ENCODE peak calls at places on chromosomes 13 and 19, in four cellular contexts. N is BE2C, C is hepatocyte, Y is uterus. G is an unnamed sample. For H3K4me1, the result is how much of the 10 kb centered on the place peaks cover.

GRCh38 chr13:24254151-24254810 is 55.1 kb upstream of the C1QTNF9 start:
- DNase-seq in N (no peak), C (no peak), Y (no peak), G (peak)

GRCh38 chr19:46687438-46688145 is 26.6 kb upstream of the DACT3 start:
- DNase-seq in N (no peak), C (no peak), Y (no peak), G (no peak)

GRCh38 chr13:19967619-19968018 is 9.1 kb downstream of the ZMYM2 start:
- DNase-seq in N (no peak), C (no peak), Y (no peak), G (no peak)

GRCh38 chr13:43388282-43389034 is 365.1 kb downstream of the DNAJC15 start:
- DNase-seq in N (no peak), C (peak), Y (no peak), G (peak)

GRCh38 chr19:49847731-49848696 is 2.9 kb upstream of the PTOV1 start:
- DNase-seq in N (no peak), C (no peak), Y (no peak), G (peak)

GRCh38 chr13:110199046-110199831 is 107.7 kb downstream of the COL4A1 start:
- DNase-seq in N (no peak), C (no peak), Y (no peak), G (no peak)

GRCh38 chr19:16496613-16496983 is 404 bp downstream of the C19orf44 start:
- DNase-seq in N (no peak), C (no peak), Y (peak), G (no peak)

GRCh38 chr13:34521166-34521565 is 420.9 kb upstream of the NBEA start:
- DNase-seq in N (peak), C (no peak), Y (no peak), G (no peak)

GRCh38 chr13:49532593-49532992 is 36.8 kb downstream of the PHF11 start:
- DNase-seq in N (no peak), C (no peak), Y (no peak), G (no peak)

GRCh38 chr13:27035892-27036235 is 135.7 kb downstream of the USP12 start:
- DNase-seq in N (no peak), C (no peak), Y (no peak), G (no peak)

GRCh38 chr19:15696654-15697194 is 23.8 kb downstream of the CYP4F12 start:
- DNase-seq in N (no peak), C (no peak), Y (no peak), G (no peak)

GRCh38 chr19:14442904-14443631 is 10.0 kb downstream of the PKN1 start:
- DNase-seq in N (no peak), C (no peak), Y (no peak), G (no peak)

GRCh38 chr13:80814541-80814940 is 473.6 kb upstream of the SPRY2 start:
- DNase-seq in N (no peak), C (no peak), Y (no peak), G (no peak)

GRCh38 chr13:42377640-42378382 is 105.9 kb downstream of the AKAP11 start:
- DNase-seq in N (no peak), C (no peak), Y (no peak), G (peak)

GRCh38 chr19:36225219-36225892 is 10.4 kb downstream of the ZNF146 start:
- DNase-seq in N (no peak), C (no peak), Y (no peak), G (no peak)

GRCh38 chr19:39916851-39917396 is 17.5 kb downstream of the FCGBP start:
- DNase-seq in N (no peak), C (no peak), Y (no peak), G (no peak)

GRCh38 chr13:28750187-28751045 is 31.6 kb upstream of the SLC46A3 start:
- DNase-seq in N (no peak), C (no peak), Y (no peak), G (no peak)

GRCh38 chr19:54364775-54365257 is at the start of gene LAIR1:
- DNase-seq in N (no peak), C (no peak), Y (no peak), G (peak)

GRCh38 chr19:5271145-5271544 is 69.5 kb downstream of the PTPRS start:
- DNase-seq in N (no peak), C (no peak), Y (no peak), G (no peak)

GRCh38 chr19:5676711-5677110 is 3.6 kb downstream of the MICOS13 start:
- DNase-seq in N (no peak), C (no peak), Y (no peak), G (no peak)

GRCh38 chr19:18906605-18907519 is 10.9 kb upstream of the CERS1 start:
- DNase-seq in N (peak), C (peak), Y (no peak), G (no peak)

GRCh38 chr19:16400911-16401675 is 70.7 kb downstream of the EPS15L1 start:
- DNase-seq in N (no peak), C (no peak), Y (peak), G (no peak)

GRCh38 chr19:35774274-35775045 is 904 bp upstream of the ARHGAP33 start:
- DNase-seq in N (no peak), C (no peak), Y (no peak), G (no peak)

GRCh38 chr19:34217952-34218817 is 36.2 kb upstream of the GARRE1 start:
- DNase-seq in N (no peak), C (peak), Y (peak), G (peak)

GRCh38 chr13:78067290-78067689 is 148.7 kb upstream of the EDNRB start:
- DNase-seq in N (no peak), C (no peak), Y (no peak), G (no peak)

GRCh38 chr13:95716231-95716630 is 39.3 kb downstream of the DNAJC3 start:
- DNase-seq in N (no peak), C (no peak), Y (no peak), G (no peak)

GRCh38 chr13:23748109-23748508 is 141.1 kb downstream of the MIPEP start:
- DNase-seq in N (no peak), C (no peak), Y (no peak), G (no peak)

GRCh38 chr19:44770550-44771257 is 7.0 kb upstream of the CBLC start:
- DNase-seq in N (peak), C (peak), Y (peak), G (peak)

DNA sequence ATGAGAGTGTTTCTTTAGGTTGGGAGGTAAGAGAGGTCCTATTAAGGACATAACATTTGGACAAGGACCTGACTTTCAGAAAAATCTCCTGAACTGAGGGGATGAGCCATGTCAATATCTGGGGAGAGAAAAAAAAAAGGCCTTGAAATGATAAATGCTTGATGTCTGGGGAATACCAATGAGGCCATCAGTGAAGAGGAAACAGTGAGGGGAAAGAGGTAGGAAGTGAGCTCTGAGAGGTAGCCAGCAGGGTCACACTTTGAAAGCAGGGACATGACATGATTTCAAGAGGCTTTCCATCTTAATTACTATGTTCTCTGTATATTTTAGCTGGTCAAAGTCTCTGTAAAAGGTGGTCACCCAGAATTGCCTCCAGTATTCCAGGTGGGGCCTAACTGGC is 9.9 kb upstream of the UBE2L5 start:
- DNase-seq in N (no peak), C (no peak), Y (no peak), G (no peak)
- H3K4me1 ChIP-seq in N (under half), C (under half), Y (under half), G (under half)

GRCh38 chr19:954272-954671 is 28.4 kb downstream of the ARID3A start:
- DNase-seq in N (no peak), C (no peak), Y (no peak), G (no peak)

GRCh38 chr19:954672-955494 is 29.0 kb downstream of the ARID3A start:
- DNase-seq in N (peak), C (peak), Y (no peak), G (no peak)

GRCh38 chr19:956747-957451 is 27.2 kb upstream of the WDR18 start:
- DNase-seq in N (peak), C (peak), Y (no peak), G (no peak)

GRCh38 chr19:953501-954271 is 27.9 kb downstream of the ARID3A start:
- DNase-seq in N (peak), C (peak), Y (no peak), G (no peak)

GRCh38 chr19:955803-956746 is 28.1 kb upstream of the WDR18 start:
- DNase-seq in N (peak), C (peak), Y (no peak), G (no peak)
- H3K4me1 ChIP-seq in N (under half), C (half or more), Y (under half), G (under half)

DNA sequence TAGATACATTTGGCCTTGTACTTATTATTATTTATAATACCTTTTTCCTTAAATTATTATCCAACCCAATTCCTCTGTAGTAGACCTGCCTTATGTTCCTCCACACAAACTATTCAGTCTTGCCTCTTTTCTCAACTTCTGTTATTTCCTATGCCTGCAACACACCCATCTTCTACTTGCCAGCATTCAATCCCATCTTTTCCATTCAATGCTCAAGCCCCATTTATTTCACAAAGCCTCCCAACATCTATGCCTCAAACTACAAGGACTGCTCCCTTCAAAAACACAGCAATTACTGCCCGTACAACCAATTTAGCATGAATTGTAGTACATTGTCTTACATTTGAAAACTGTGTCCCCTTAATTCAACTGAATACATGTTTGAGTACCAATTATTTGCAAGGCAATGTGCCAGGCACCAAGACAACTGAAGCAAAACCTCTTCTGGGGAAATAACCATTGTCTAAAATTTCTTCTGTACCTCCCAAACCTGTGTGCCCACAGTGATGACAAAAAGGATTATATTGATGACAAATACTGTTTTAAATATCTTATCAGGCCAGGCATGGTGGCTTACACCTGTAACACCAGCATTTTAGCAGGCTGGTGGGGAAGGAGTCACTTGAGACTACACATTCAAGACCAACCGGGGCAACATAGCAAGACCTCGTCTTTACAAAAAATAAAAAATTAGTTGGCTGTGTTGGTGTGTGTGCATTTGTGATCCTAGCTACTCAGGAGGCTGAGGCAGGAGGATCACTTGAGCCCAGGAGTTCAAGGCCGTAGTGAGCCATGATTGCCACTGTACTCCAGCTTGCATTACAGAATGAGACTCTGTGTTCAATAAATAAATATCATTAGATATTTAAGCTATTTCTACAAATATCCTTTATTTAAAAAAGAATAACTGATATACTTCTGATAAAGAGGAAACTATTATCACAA is 35.1 kb downstream of the ELF1 start:
- DNase-seq in N (no peak), C (no peak), Y (no peak), G (no peak)
- H3K4me1 ChIP-seq in N (under half), C (under half), Y (under half), G (under half)

GRCh38 chr13:46605089-46605488 is 52.1 kb downstream of the LRCH1 start:
- DNase-seq in N (no peak), C (no peak), Y (no peak), G (peak)
- H3K4me1 ChIP-seq in N (under half), C (half or more), Y (under half), G (half or more)

DNA sequence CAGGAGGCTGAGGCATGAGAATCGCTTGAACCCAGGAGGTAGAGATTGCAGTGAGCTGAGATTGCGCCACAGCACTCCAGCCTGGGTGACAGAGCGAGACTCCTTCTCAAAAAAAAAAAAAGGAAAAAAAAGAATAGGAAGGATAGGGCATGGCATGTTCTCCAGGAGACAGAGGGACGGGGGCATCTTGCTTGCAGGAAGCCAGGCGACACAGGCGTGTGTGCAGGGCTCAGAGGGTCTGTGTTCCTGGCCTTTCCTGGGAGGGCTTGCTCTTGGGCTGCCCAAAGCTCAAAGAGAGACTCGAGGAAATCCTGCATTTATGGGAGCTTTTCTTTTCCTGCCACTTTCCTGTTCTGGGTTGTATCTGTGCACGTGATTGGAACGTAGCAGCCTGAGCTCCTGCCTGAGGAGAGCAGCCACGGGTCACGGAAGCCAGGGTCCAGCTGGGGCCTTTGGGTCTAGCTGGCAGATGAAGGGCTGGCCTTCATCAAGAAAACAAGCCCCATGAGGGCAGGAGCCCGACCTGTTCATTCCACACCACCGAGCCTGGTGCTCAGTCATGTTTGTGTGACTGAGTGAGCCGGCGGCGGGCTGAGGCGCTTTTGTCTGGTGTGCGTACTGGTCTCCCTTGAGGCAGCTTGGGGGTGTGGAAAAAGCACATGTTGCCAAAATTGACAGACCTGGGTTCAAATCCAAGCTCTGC is 44.5 kb downstream of the CAPN12 start:
- DNase-seq in N (no peak), C (no peak), Y (no peak), G (no peak)
- H3K4me1 ChIP-seq in N (under half), C (half or more), Y (under half), G (under half)

GRCh38 chr19:12783849-12784393 is 7.4 kb upstream of the JUNB start:
- DNase-seq in N (no peak), C (peak), Y (no peak), G (peak)

GRCh38 chr19:12785431-12786011 is 5.8 kb upstream of the JUNB start:
- DNase-seq in N (no peak), C (no peak), Y (no peak), G (peak)

GRCh38 chr19:12786149-12786870 is 5.0 kb upstream of the JUNB start:
- DNase-seq in N (no peak), C (no peak), Y (no peak), G (peak)

GRCh38 chr19:12784394-12784870 is 6.9 kb upstream of the JUNB start:
- DNase-seq in N (no peak), C (no peak), Y (no peak), G (no peak)

DNA sequence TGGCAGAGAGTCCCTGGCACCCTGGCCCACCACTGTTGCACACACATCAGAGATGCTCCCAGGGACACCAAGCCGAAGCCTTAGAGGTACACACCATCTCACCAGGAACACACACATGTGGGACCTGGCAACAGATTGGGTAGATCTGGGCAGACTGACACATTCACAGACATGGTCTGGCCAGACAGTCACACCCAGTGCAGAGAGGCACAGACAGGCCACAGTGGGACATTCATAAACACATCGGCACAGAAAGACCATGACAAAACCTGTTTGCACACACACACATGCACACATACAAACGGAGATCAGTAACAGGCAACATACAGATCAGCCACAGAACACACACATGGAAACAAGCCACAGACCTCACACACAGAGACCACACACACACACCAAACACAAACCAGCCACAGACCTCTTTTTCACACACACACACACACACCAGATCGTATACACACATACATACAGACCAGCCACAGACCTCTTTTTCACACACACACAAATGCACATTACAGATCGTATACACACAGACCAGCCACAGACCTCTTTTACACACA is 6.3 kb upstream of the JUNB start:
- DNase-seq in N (peak), C (no peak), Y (no peak), G (peak)
- H3K4me1 ChIP-seq in N (under half), C (half or more), Y (under half), G (under half)

DNA sequence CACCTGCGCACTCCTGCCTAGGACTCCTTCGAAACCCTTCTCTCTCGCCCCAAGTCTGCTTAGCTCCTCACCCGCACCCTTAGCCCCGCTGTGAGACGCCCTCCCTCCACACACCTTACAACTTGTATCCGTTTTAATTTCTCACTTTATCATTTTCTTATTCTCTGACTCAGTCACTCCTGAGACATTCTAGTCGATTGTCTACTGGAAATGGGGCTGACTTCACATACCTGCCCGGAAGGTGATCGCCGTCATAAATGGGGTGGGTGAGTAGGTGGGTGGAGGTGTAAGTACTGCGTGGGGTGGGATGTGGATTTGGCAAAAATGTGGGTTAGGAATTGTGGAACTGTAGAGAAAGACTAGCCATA is 714 bp downstream of the NDFIP2 start:
- DNase-seq in N (no peak), C (peak), Y (no peak), G (peak)
- H3K4me1 ChIP-seq in N (under half), C (under half), Y (under half), G (under half)

G was measured in small intestine.